ENCODE peak calls at places on chromosomes 16 and 17, in nine cellular contexts. G is transverse colon, J is prostate gland, H is colonic mucosa, A is body of pancreas, D is A673, U is dorsolateral prefrontal cortex, L is cardiac muscle cell, C is heart left ventricle. O is an unnamed sample. For H3K27me3, the result is how much of the 10 kb centered on the place peaks cover.

GRCh38 chr16:31129568-31130335 is 5.8 kb downstream of the PRSS8 start:
- DNase-seq in G (peak), J (peak), H (no peak), A (peak), D (no peak), U (peak), L (peak), C (peak), O (peak)

GRCh38 chr16:82281544-82281943 is 111.5 kb upstream of the MPHOSPH6 start:
- DNase-seq in G (no peak), J (no peak), H (no peak), A (no peak), D (no peak), U (no peak), L (no peak), C (no peak), O (no peak)

GRCh38 chr17:78953356-78954350 is 26.1 kb downstream of the LGALS3BP start:
- DNase-seq in G (no peak), J (no peak), H (no peak), A (no peak), D (no peak), U (peak), L (peak), C (peak), O (no peak)

GRCh38 chr17:66431080-66431795 is 128.8 kb downstream of the PRKCA start:
- DNase-seq in G (no peak), J (no peak), H (no peak), A (no peak), D (no peak), U (no peak), L (peak), C (no peak), O (no peak)

GRCh38 chr17:80760501-80760900 is 215.9 kb downstream of the RPTOR start:
- DNase-seq in G (peak), J (peak), H (peak), A (peak), D (no peak), U (no peak), L (no peak), C (no peak), O (peak)

GRCh38 chr16:2591476-2592240 is 53.8 kb downstream of the PDPK1 start:
- DNase-seq in G (no peak), J (no peak), H (no peak), A (no peak), D (no peak), U (peak), L (no peak), C (no peak), O (no peak)

GRCh38 chr16:86072328-86073102 is 173.6 kb downstream of the IRF8 start:
- DNase-seq in G (peak), J (peak), H (peak), A (peak), D (peak), U (peak), L (peak), C (no peak), O (peak)

GRCh38 chr16:57786632-57787518 is 15.4 kb downstream of the KIFC3 start:
- DNase-seq in G (peak), J (no peak), H (no peak), A (no peak), D (no peak), U (peak), L (no peak), C (peak), O (peak)

GRCh38 chr16:88014201-88014781 is 63.1 kb downstream of the BANP start:
- DNase-seq in G (no peak), J (no peak), H (no peak), A (no peak), D (no peak), U (peak), L (peak), C (no peak), O (no peak)

GRCh38 chr17:48457080-48457836 is 27.2 kb upstream of the SKAP1 start:
- DNase-seq in G (peak), J (peak), H (peak), A (peak), D (peak), U (peak), L (peak), C (peak), O (peak)

GRCh38 chr17:72492494-72492893 is 371.7 kb downstream of the SOX9 start:
- DNase-seq in G (no peak), J (no peak), H (no peak), A (no peak), D (no peak), U (no peak), L (no peak), C (no peak), O (no peak)

GRCh38 chr16:84315422-84315821 is 20.7 kb downstream of the WFDC1 start:
- DNase-seq in G (no peak), J (no peak), H (no peak), A (no peak), D (no peak), U (no peak), L (no peak), C (no peak), O (no peak)
- TF ChIP-seq CTCF in G (no peak), J (no peak), H (no peak), A (no peak), D (no peak), U (no peak), L (no peak), C (no peak), O (no peak)

GRCh38 chr17:43018932-43019331 is 3.3 kb downstream of the VAT1 start:
- DNase-seq in G (no peak), J (no peak), H (no peak), A (no peak), D (no peak), U (no peak), L (peak), C (no peak), O (no peak)
- H3K27ac ChIP-seq in G (peak), J (no peak), H (peak), A (no peak), D (no peak), U (peak), L (peak), C (peak), O (no peak)

GRCh38 chr17:58384900-58385299 is 32.4 kb downstream of the RNF43 start:
- DNase-seq in G (no peak), J (no peak), H (no peak), A (no peak), D (no peak), U (no peak), L (no peak), C (no peak), O (no peak)

GRCh38 chr17:58382885-58383248 is 30.9 kb upstream of the SUPT4H1 start:
- DNase-seq in G (no peak), J (no peak), H (peak), A (peak), D (no peak), U (no peak), L (no peak), C (no peak), O (no peak)

GRCh38 chr17:58382108-58382884 is 30.3 kb upstream of the SUPT4H1 start:
- DNase-seq in G (no peak), J (no peak), H (no peak), A (no peak), D (no peak), U (no peak), L (no peak), C (no peak), O (no peak)

GRCh38 chr17:58385359-58385899 is 31.9 kb downstream of the RNF43 start:
- DNase-seq in G (no peak), J (no peak), H (peak), A (no peak), D (no peak), U (no peak), L (no peak), C (no peak), O (no peak)

DNA sequence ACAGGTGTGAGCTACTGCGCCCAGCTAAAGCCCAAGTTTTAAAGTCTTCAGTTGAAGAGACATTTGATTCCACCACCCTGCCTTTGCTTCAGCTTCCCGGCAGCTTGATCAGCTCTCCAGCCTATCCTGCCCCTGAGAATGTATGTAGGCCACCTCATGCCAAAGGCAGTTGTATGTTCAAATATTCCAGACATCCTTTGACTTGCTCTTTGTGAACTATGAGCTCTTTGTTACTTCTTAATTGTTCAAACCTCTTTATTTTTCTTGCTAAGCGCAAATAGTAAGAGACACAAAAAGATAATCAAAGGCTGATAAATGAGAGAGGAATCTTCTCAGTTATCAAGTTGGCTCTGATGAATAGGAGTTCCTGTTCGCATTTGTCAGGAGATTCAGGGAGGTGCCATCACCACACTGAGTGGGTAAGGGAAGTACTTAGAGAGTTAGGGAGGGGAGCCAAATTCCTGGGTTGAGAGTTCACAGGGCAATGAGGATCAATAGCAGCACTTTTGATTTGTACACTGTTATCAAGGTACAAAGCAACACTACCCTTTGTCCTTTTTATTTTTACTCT is 32.0 kb upstream of the SUPT4H1 start:
- DNase-seq in G (no peak), J (no peak), H (no peak), A (no peak), D (no peak), U (no peak), L (no peak), C (no peak), O (no peak)
- H3K27me3 ChIP-seq in G (under half), J (under half), H (under half), A (under half), D (under half), U (under half), L (under half), C (under half), O (under half)

GRCh38 chr17:82911822-82912221 is 72.0 kb upstream of the ZNF750 start:
- DNase-seq in G (no peak), J (no peak), H (no peak), A (no peak), D (no peak), U (no peak), L (no peak), C (no peak), O (no peak)

GRCh38 chr17:82914375-82914774 is 74.6 kb upstream of the ZNF750 start:
- DNase-seq in G (no peak), J (no peak), H (no peak), A (peak), D (no peak), U (no peak), L (peak), C (no peak), O (no peak)

GRCh38 chr17:82915010-82915696 is 75.3 kb upstream of the ZNF750 start:
- DNase-seq in G (no peak), J (no peak), H (no peak), A (no peak), D (no peak), U (no peak), L (no peak), C (no peak), O (no peak)

GRCh38 chr17:82912571-82913089 is 72.8 kb upstream of the ZNF750 start:
- DNase-seq in G (no peak), J (no peak), H (no peak), A (no peak), D (no peak), U (no peak), L (no peak), C (no peak), O (no peak)

GRCh38 chr17:82913304-82914043 is 73.7 kb upstream of the ZNF750 start:
- DNase-seq in G (no peak), J (no peak), H (no peak), A (peak), D (no peak), U (no peak), L (no peak), C (no peak), O (no peak)
- TF ChIP-seq CTCF in G (no peak), J (peak), H (no peak), A (peak), D (peak), U (peak), L (no peak), C (peak), O (no peak)

DNA sequence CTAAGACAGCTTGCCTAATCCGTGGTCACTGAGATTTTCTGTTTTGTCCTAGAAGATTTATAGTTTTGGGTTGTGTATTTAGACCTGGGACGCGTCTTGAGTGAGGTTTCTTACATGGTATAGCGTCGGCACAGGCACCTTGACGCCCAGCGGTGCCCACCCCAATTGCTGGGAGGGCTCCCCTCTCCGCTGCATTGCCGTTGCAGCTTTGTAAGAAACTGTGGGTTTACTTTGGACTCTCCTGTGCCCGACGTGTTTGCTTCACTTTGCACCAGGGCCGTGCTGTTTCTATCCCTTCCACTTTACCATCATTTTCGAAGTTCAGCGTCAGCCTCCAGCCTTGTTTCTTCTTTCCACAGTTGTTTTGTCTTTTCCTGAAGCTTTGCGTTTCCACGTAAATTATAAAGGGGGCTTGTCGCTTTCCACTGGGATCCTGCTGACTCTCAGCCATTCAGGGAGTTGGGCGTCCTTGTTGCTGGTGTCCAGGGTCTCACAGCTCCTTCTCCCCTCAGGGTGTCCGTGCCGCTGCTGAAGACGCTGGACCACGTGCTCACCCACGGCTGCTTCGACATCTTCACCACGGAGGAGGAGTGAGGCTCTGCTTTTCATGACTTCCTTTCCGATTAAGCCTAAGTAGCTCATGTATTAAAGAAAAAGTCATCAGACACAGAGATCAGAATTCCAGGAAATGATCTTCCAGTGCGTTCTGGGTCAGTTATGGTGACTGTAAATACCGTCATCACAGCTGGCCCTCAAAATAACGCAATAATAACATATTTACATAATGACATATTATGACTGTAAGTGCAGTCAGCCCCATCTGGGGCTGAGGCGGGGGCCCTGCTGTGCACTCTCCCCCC is 92.6 kb upstream of the ZNF750 start:
- DNase-seq in G (no peak), J (no peak), H (no peak), A (no peak), D (no peak), U (peak), L (peak), C (no peak), O (no peak)
- H3K27ac ChIP-seq in G (no peak), J (no peak), H (no peak), A (no peak), D (peak), U (no peak), L (no peak), C (no peak), O (no peak)

GRCh38 chr17:5773942-5774341 is 189.6 kb upstream of the NLRP1 start:
- DNase-seq in G (no peak), J (no peak), H (no peak), A (no peak), D (no peak), U (no peak), L (no peak), C (no peak), O (no peak)
- H3K27me3 ChIP-seq in G (under half), J (under half), H (under half), A (under half), D (half or more), U (under half), L (under half), C (under half), O (under half)

DNA sequence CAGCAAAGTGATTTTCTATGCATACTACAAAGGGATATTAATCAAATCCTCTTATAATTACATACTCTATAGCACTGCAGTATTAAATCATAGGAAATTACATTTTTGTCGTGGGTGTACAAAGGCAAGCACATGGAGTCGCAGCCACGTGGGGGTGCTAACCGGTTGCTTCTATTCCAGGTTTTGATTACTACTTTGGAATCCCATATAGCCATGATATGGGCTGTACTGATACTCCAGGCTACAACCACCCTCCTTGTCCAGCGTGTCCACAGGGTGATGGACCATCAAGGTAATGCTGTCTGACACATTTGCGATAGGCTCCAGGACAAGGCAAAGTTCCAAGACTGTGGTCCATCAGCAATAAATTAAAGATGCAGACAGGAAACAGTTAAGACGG is 60.1 kb downstream of the ARSG start:
- DNase-seq in G (no peak), J (no peak), H (no peak), A (peak), D (peak), U (no peak), L (peak), C (no peak), O (no peak)
- TF ChIP-seq CTCF in G (no peak), J (no peak), H (no peak), A (peak), D (peak), U (no peak), L (peak), C (peak), O (no peak)

DNA sequence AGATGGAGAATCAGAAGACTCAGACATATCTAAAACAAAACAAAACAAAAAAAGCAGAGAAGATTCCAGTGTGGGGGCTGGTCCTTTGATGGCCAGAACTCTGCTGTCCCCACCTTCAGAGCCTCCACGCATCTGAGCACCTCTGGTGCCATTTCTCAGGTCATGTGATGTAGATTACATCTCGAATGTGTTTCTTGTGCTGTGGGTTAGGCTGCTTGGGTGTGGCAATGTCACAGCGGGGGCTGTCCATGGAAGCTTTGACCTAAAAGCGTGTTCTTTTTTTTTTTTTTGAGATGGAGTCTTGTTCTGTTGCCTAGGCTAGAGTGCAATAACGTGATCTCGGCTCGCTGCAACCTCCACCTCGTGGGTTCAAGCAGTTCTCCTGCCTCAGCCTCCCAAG is 51.2 kb downstream of the PLD6 start:
- DNase-seq in G (no peak), J (no peak), H (no peak), A (no peak), D (no peak), U (no peak), L (no peak), C (no peak), O (no peak)
- H3K27ac ChIP-seq in G (no peak), J (no peak), H (no peak), A (no peak), D (no peak), U (no peak), L (no peak), C (no peak), O (no peak)

GRCh38 chr17:77677210-77677609 is 281.3 kb upstream of the TNRC6C start:
- DNase-seq in G (no peak), J (no peak), H (no peak), A (no peak), D (no peak), U (no peak), L (no peak), C (no peak), O (no peak)
- H3K27me3 ChIP-seq in G (under half), J (under half), H (under half), A (under half), D (under half), U (under half), L (under half), C (under half), O (under half)

O was measured in lung.